ENCODE peak calls at places on chromosomes 11 and 22, in four cellular contexts. G is cardiac muscle cell, B is esophagus muscularis mucosa, C is body of pancreas. F is an unnamed sample. For H3K4me1 and H3K36me3, the result is how much of the 10 kb centered on the place peaks cover.

GRCh38 chr11:119476666-119477331 is 53.8 kb upstream of the THY1 start:
- DNase-seq in G (no peak), B (peak), C (no peak), F (no peak)

GRCh38 chr11:17328856-17329490 is 22.6 kb upstream of the NCR3LG1 start:
- DNase-seq in G (no peak), B (no peak), C (peak), F (no peak)

GRCh38 chr11:74282421-74282820 is 29.0 kb downstream of the P4HA3 start:
- DNase-seq in G (no peak), B (no peak), C (no peak), F (no peak)

GRCh38 chr11:72642815-72643511 is 31.3 kb downstream of the PDE2A start:
- DNase-seq in G (peak), B (no peak), C (peak), F (peak)

GRCh38 chr11:124917115-124917637 is 1.9 kb upstream of the HEPN1 start:
- DNase-seq in G (peak), B (no peak), C (no peak), F (no peak)

GRCh38 chr11:1040428-1041148 is 4.1 kb upstream of the MUC6 start:
- DNase-seq in G (peak), B (no peak), C (peak), F (no peak)

GRCh38 chr11:68351450-68352275 is 39.3 kb downstream of the LRP5 start:
- DNase-seq in G (no peak), B (no peak), C (no peak), F (no peak)

GRCh38 chr11:18684267-18684666 is 14.3 kb upstream of the TMEM86A start:
- DNase-seq in G (no peak), B (no peak), C (no peak), F (no peak)

GRCh38 chr11:11400635-11401232 is 47.7 kb upstream of the CSNK2A3 start:
- DNase-seq in G (no peak), B (no peak), C (no peak), F (no peak)

GRCh38 chr11:76167590-76167989 is 38.7 kb downstream of the WNT11 start:
- DNase-seq in G (peak), B (no peak), C (no peak), F (no peak)
- H3K27ac ChIP-seq in G (no peak), B (no peak), C (no peak), F (no peak)

GRCh38 chr22:21828268-21828638 is 39.2 kb downstream of the MAPK1 start:
- DNase-seq in G (no peak), B (no peak), C (no peak), F (no peak)

GRCh38 chr22:21827628-21828267 is 39.7 kb downstream of the MAPK1 start:
- DNase-seq in G (no peak), B (no peak), C (no peak), F (no peak)

GRCh38 chr22:21823740-21824438 is 43.6 kb downstream of the MAPK1 start:
- DNase-seq in G (peak), B (no peak), C (no peak), F (no peak)

GRCh38 chr22:21824439-21824912 is 43.0 kb downstream of the MAPK1 start:
- DNase-seq in G (no peak), B (no peak), C (no peak), F (no peak)

DNA sequence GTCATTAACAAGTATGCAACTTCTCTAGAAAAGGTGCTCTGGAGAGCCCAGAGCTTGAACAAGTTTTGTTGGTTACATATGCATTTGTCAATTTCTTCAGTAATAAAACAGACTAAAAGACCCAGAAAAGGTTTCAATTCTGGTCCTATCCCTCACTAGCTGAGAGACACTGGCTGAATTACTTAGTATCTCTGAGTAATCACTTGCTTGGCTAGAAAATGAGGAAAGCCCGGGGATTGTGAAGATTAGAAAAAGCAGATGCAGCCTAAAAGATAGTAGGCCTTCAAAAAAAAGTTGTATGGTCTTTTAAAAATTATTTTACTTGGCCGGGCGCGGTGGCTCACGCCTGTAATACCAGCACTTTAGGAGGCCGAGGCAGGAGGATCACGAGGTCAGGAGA is 41.2 kb downstream of the MAPK1 start:
- DNase-seq in G (no peak), B (no peak), C (no peak), F (no peak)
- H3K4me1 ChIP-seq in G (under half), B (half or more), C (under half), F (under half)

GRCh38 chr22:23282516-23282915 is 102.2 kb downstream of the BCR start:
- DNase-seq in G (no peak), B (no peak), C (no peak), F (no peak)

GRCh38 chr22:23282986-23283385 is 102.7 kb downstream of the BCR start:
- DNase-seq in G (no peak), B (no peak), C (no peak), F (no peak)

GRCh38 chr22:23284504-23285033 is 104.3 kb downstream of the BCR start:
- DNase-seq in G (no peak), B (no peak), C (no peak), F (no peak)

GRCh38 chr22:23285236-23285635 is 104.9 kb downstream of the BCR start:
- DNase-seq in G (no peak), B (no peak), C (no peak), F (no peak)

GRCh38 chr22:23283591-23284503 is 103.5 kb downstream of the BCR start:
- DNase-seq in G (peak), B (no peak), C (peak), F (no peak)
- H3K36me3 ChIP-seq in G (under half), B (half or more), C (under half), F (half or more)

GRCh38 chr22:30288414-30289125 is 735 bp downstream of the CASTOR1 start:
- DNase-seq in G (no peak), B (no peak), C (no peak), F (no peak)
- H3K27ac ChIP-seq in G (no peak), B (peak), C (peak), F (peak)

GRCh38 chr22:36386900-36387663 is 685 bp downstream of the MYH9 start:
- DNase-seq in G (no peak), B (no peak), C (peak), F (no peak)

GRCh38 chr22:36386351-36386899 is 1.3 kb downstream of the MYH9 start:
- DNase-seq in G (no peak), B (no peak), C (no peak), F (peak)

GRCh38 chr22:36385491-36386350 is 2.0 kb downstream of the MYH9 start:
- DNase-seq in G (no peak), B (no peak), C (peak), F (peak)

GRCh38 chr22:36383110-36383581 is 4.6 kb downstream of the MYH9 start:
- DNase-seq in G (peak), B (no peak), C (peak), F (peak)

GRCh38 chr22:36384766-36385400 is 2.9 kb downstream of the MYH9 start:
- DNase-seq in G (peak), B (no peak), C (no peak), F (no peak)
- H3K4me1 ChIP-seq in G (under half), B (half or more), C (half or more), F (under half)

GRCh38 chr11:102382384-102382783 is 35.4 kb downstream of the BIRC2 start:
- DNase-seq in G (no peak), B (no peak), C (no peak), F (no peak)
- H3K36me3 ChIP-seq in G (under half), B (half or more), C (under half), F (under half)

DNA sequence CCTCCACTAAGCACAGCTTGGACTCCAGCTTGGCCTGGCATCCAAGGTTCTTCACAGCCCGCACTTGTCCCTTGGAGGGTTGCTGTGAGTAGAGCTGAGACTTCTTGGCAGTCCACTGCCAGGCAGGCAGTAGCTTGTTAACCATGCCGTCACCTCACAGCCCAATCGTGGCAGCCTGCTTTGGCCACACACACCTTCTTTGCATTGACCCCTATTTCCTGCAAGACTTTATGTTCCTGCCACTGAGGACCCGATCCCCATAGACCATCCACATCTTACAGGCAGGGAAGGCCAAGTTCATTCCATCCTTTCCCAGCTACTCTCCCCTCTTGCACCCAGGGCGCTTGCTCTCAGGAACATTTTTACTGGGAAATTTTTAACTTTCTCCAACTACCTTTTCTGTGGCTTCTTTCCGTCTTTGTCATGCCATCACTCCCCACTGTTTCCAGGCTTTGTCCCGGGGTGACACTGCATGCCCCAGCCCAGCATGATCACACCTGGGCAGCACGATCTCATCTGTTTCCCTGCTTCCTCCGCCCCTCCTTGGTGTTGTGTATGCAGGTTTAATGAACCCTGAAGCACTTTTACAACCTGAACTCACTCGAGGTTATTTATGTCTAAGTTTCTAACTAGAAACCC is 2.6 kb upstream of the PYGM start:
- DNase-seq in G (no peak), B (no peak), C (no peak), F (no peak)
- H3K27ac ChIP-seq in G (peak), B (peak), C (peak), F (peak)

GRCh38 chr11:45090607-45091006 is 55.8 kb upstream of the PRDM11 start:
- DNase-seq in G (no peak), B (no peak), C (no peak), F (no peak)
- H3K4me1 ChIP-seq in G (under half), B (half or more), C (under half), F (under half)

GRCh38 chr11:8327761-8328192 is 64.1 kb upstream of the LMO1 start:
- DNase-seq in G (no peak), B (no peak), C (no peak), F (no peak)

GRCh38 chr11:8325905-8326304 is 62.2 kb upstream of the LMO1 start:
- DNase-seq in G (no peak), B (no peak), C (no peak), F (no peak)

GRCh38 chr11:8326337-8326736 is 62.7 kb upstream of the LMO1 start:
- DNase-seq in G (no peak), B (no peak), C (no peak), F (no peak)

GRCh38 chr11:8321876-8322275 is 58.2 kb upstream of the LMO1 start:
- DNase-seq in G (no peak), B (no peak), C (no peak), F (no peak)

GRCh38 chr11:8323161-8323935 is 59.7 kb upstream of the LMO1 start:
- DNase-seq in G (no peak), B (no peak), C (no peak), F (no peak)
- H3K36me3 ChIP-seq in G (under half), B (under half), C (under half), F (under half)

DNA sequence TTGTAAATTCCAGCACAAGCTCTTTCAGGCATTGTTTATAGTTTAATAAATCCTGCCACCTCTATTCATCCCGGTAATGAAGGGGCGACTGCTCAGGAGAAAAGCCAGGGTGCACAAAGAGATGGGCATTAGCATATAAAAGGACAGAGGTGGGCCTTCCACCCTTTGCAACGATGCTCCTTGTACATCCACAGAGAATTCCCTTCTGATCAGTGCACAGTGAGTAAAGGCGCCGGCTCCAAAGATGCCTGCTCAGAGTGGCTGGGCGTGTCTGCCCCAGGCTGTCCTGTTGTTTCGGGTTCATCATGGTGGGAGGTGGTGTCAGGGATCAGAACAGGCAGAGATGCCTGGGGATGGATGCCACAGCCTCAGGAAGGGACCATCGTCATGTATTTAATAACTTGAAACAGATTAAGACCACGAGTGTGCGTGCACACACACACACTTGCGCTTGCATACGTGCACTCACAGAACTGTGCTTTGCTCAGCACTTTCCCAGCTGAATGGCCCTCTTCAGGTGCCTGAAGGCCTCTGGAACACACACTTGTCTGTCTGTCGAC is 305.0 kb downstream of the TBC1D22A start:
- DNase-seq in G (no peak), B (no peak), C (no peak), F (no peak)
- H3K27ac ChIP-seq in G (no peak), B (no peak), C (no peak), F (no peak)

F was measured in effector memory CD4-positive, alpha-beta T cell.